ENCODE peak calls at places on chromosomes 12 and 14, in four cellular contexts. T, W, X and F are unnamed samples. For H3K36me3 and H3K27me3, the result is how much of the 10 kb centered on the place peaks cover.

GRCh38 chr14:30532264-30532663 is 26.7 kb upstream of the G2E3 start:
- DNase-seq in T (no peak), W (no peak), X (no peak), F (no peak)

GRCh38 chr12:115013668-115014072 is 329.7 kb upstream of the TBX3 start:
- DNase-seq in T (no peak), W (peak), X (no peak), F (no peak)

GRCh38 chr14:77302926-77303325 is 17.8 kb downstream of the POMT2 start:
- DNase-seq in T (no peak), W (no peak), X (peak), F (no peak)

GRCh38 chr14:90630407-90630806 is 185.8 kb downstream of the TTC7B start:
- DNase-seq in T (no peak), W (no peak), X (no peak), F (no peak)

GRCh38 chr14:61578745-61579144 is 116.6 kb upstream of the HIF1A start:
- DNase-seq in T (no peak), W (no peak), X (peak), F (no peak)

GRCh38 chr14:31530136-31530535 is 31.1 kb upstream of the NUBPL start:
- DNase-seq in T (no peak), W (no peak), X (no peak), F (no peak)

GRCh38 chr12:104134882-104135281 is 3.1 kb downstream of the NFYB start:
- DNase-seq in T (no peak), W (no peak), X (no peak), F (no peak)

GRCh38 chr14:58428011-58428807 is 690 bp downstream of the KIAA0586 start:
- DNase-seq in T (no peak), W (no peak), X (peak), F (no peak)

GRCh38 chr14:34693228-34693939 is 21.0 kb downstream of the CFL2 start:
- DNase-seq in T (peak), W (no peak), X (no peak), F (no peak)

GRCh38 chr12:54294152-54294913 is 6.5 kb downstream of the NFE2 start:
- DNase-seq in T (peak), W (peak), X (no peak), F (peak)

GRCh38 chr12:32501835-32502333 is 102.5 kb downstream of the FGD4 start:
- DNase-seq in T (no peak), W (no peak), X (no peak), F (no peak)

GRCh38 chr12:49559011-49559675 is 8.8 kb downstream of the MCRS1 start:
- DNase-seq in T (no peak), W (no peak), X (no peak), F (no peak)
- H3K27ac ChIP-seq in T (no peak), W (no peak), X (no peak), F (no peak)

DNA sequence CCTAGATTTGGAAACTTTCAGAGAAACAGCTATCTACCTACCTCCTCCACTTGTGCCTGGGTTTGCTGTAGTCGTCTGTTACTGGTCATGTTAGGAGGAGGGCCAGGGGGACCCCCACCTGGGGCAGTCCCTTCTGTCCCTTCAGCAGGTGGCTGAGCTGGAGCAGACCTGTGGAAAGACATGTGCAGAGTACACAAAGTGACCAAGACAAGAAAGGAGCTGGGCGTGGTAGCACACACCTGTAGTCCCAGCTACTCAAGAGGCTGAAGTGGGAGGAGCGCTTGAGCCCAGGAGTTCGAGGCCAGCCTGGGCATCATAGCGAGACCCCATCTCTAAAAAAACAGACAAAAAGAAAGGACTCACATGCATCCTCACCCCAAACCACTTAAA is 4.3 kb downstream of the VAMP1 start:
- DNase-seq in T (no peak), W (no peak), X (no peak), F (no peak)
- H3K36me3 ChIP-seq in T (half or more), W (half or more), X (under half), F (under half)

GRCh38 chr12:125070661-125071390 is 5.6 kb downstream of the AACS start:
- DNase-seq in T (no peak), W (no peak), X (no peak), F (no peak)
- H3K27me3 ChIP-seq in T (under half), W (under half), X (under half), F (under half)

GRCh38 chr12:8905546-8905945 is 8.8 kb upstream of the PHC1 start:
- DNase-seq in T (no peak), W (no peak), X (no peak), F (no peak)
- H3K27ac ChIP-seq in T (no peak), W (peak), X (no peak), F (no peak)

DNA sequence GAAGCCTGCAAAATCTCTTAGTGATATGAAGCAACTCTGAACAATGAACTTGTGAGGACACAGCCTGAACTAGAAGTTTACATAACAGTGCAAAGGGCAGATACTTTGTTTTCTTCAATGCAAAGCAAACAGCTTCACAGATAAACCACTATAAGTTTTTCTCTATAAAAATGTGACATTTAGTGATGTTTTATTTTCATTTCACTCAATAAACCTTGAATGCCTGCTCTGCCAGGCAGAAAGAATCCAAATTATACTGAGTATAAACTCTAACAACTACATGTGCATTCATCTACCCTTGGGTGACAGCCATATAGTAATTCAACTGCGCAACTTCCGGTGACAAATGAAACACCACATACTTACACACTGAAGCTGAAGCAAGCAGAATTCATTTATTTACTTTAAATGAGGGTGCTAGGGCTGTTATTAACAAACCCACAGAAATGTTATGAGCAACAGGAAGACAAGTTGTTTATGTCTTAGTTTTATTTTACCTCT is 10.3 kb downstream of the DCP1B start:
- DNase-seq in T (no peak), W (no peak), X (no peak), F (peak)
- H3K36me3 ChIP-seq in T (half or more), W (half or more), X (under half), F (under half)

GRCh38 chr12:30792648-30793499 is 38.1 kb upstream of the CAPRIN2 start:
- DNase-seq in T (no peak), W (no peak), X (peak), F (no peak)

GRCh38 chr12:30784508-30784907 is 29.8 kb upstream of the CAPRIN2 start:
- DNase-seq in T (no peak), W (no peak), X (no peak), F (no peak)

GRCh38 chr12:30792085-30792484 is 37.3 kb upstream of the CAPRIN2 start:
- DNase-seq in T (no peak), W (no peak), X (no peak), F (no peak)

GRCh38 chr12:30785630-30786029 is 30.9 kb upstream of the CAPRIN2 start:
- DNase-seq in T (no peak), W (no peak), X (no peak), F (no peak)

DNA sequence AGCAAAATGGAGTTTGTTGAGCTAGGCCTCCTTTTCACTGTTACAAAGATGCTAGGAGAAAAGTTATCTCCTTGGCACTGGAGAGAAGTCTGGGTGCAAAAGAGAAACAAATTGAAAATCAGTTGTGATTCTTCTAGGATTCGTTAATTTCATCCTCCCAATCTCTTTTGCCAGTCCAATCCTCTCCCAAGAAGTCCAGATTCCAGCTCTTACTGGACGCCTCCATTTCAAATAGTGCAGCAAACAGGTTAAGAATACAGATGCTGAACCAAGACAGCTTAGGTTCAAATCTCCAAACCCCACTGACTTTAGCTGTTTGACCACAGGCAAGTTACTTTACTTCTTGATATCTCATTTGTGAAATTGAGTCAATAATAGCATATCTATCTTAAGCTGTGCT is 34.0 kb upstream of the CAPRIN2 start:
- DNase-seq in T (no peak), W (no peak), X (no peak), F (no peak)
- H3K27me3 ChIP-seq in T (under half), W (under half), X (under half), F (under half)

DNA sequence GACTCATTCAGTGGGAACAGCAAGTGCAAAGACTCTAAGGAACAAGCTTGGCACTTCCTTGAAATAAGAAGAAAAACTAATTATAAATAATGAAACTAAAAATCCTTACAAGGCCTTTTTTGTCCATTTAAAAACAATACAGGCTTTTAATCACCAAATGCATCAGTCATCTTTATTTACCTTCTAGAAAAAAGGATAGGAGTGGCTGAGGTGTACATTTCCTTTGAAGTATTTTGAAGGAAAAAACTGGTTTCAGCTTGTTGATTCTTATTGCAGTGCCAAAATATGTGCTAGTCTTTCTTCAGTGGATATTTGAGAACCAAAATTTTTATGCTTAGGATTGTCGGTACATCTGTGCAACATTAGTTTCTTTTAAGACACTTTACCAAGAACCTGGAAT is 29.8 kb downstream of the MED21 start:
- DNase-seq in T (no peak), W (no peak), X (no peak), F (no peak)
- H3K27ac ChIP-seq in T (no peak), W (no peak), X (no peak), F (no peak)

DNA sequence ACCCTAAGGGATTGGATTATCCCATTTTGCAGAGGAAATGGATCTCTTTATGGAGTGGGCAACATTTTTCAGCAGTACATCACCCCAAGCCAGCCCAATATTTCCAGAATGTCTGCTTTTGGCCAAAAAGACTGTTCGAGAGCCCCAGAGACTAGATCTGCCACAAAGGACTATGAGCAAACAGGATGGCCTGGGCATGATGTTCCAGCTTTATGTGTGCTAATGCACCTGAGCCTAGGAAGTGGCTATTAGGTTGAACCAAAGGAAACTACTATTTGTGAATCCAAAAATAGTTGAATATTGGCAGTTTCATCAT is 14.8 kb upstream of the PNMA1 start:
- DNase-seq in T (no peak), W (no peak), X (no peak), F (no peak)
- H3K36me3 ChIP-seq in T (half or more), W (half or more), X (under half), F (half or more)